ENCODE peak calls at places on chromosome 14, in nine cellular contexts. One of them, this sample, is unnamed.
A peak's percentile ranks its signal among the peaks of the same experiment; 100 is the strongest.

GRCh38 chr14:55913324-55914035 is 204.7 kb upstream of the PELI2 start:
- DNase-seq in tibial nerve: peak; percentile 49
- DNase-seq in heart left ventricle: no peak
- DNase-seq in mucosa of descending colon: no peak
- DNase-seq in H9: no peak
- DNase-seq in fibroblast of lung: peak; percentile 45
- DNase-seq in fibroblast of pulmonary artery: peak; percentile 78
- DNase-seq in dorsolateral prefrontal cortex: no peak
- DNase-seq in omental fat pad: no peak
- DNase-seq in this sample: no peak

GRCh38 chr14:37081220-37081619 is 91.2 kb downstream of the SLC25A21 start:
- DNase-seq in omental fat pad: no peak
- DNase-seq in dorsolateral prefrontal cortex: no peak
- DNase-seq in tibial nerve: no peak
- DNase-seq in heart left ventricle: no peak
- DNase-seq in fibroblast of pulmonary artery: no peak
- DNase-seq in H9: no peak
- DNase-seq in fibroblast of lung: peak; percentile 16
- DNase-seq in mucosa of descending colon: no peak
- DNase-seq in this sample: no peak

GRCh38 chr14:52307870-52308269 is 6.2 kb upstream of the PTGER2 start:
- DNase-seq in heart left ventricle: no peak
- DNase-seq in omental fat pad: no peak
- DNase-seq in dorsolateral prefrontal cortex: no peak
- DNase-seq in fibroblast of pulmonary artery: no peak
- DNase-seq in mucosa of descending colon: no peak
- DNase-seq in H9: no peak
- DNase-seq in tibial nerve: no peak
- DNase-seq in fibroblast of lung: no peak
- DNase-seq in this sample: no peak

GRCh38 chr14:77301103-77301502 is 19.6 kb downstream of the POMT2 start:
- DNase-seq in fibroblast of pulmonary artery: peak; percentile 90
- DNase-seq in heart left ventricle: no peak
- DNase-seq in tibial nerve: peak; percentile 66
- DNase-seq in fibroblast of lung: peak; percentile 89
- DNase-seq in dorsolateral prefrontal cortex: peak; percentile 89
- DNase-seq in mucosa of descending colon: peak; percentile 91
- DNase-seq in omental fat pad: no peak
- DNase-seq in H9: peak; percentile 88
- DNase-seq in this sample: peak; percentile 59

GRCh38 chr14:55705651-55706340 is 125.8 kb downstream of the KTN1 start:
- DNase-seq in fibroblast of pulmonary artery: no peak
- DNase-seq in H9: no peak
- DNase-seq in dorsolateral prefrontal cortex: no peak
- DNase-seq in mucosa of descending colon: peak; percentile 14
- DNase-seq in omental fat pad: no peak
- DNase-seq in fibroblast of lung: no peak
- DNase-seq in heart left ventricle: no peak
- DNase-seq in tibial nerve: no peak
- DNase-seq in this sample: no peak

GRCh38 chr14:52395728-52396127 is 81.6 kb downstream of the PTGER2 start:
- DNase-seq in tibial nerve: no peak
- DNase-seq in heart left ventricle: no peak
- DNase-seq in fibroblast of lung: no peak
- DNase-seq in mucosa of descending colon: no peak
- DNase-seq in omental fat pad: no peak
- DNase-seq in fibroblast of pulmonary artery: no peak
- DNase-seq in dorsolateral prefrontal cortex: no peak
- DNase-seq in H9: no peak
- DNase-seq in this sample: no peak

GRCh38 chr14:103634156-103634555 is 5.1 kb downstream of the KLC1 start:
- DNase-seq in fibroblast of lung: no peak
- DNase-seq in tibial nerve: no peak
- DNase-seq in heart left ventricle: no peak
- DNase-seq in fibroblast of pulmonary artery: no peak
- DNase-seq in mucosa of descending colon: no peak
- DNase-seq in H9: no peak
- DNase-seq in dorsolateral prefrontal cortex: no peak
- DNase-seq in omental fat pad: no peak
- DNase-seq in this sample: no peak

GRCh38 chr14:100317897-100318808 is 5.0 kb upstream of the SLC25A47 start:
- DNase-seq in tibial nerve: no peak
- DNase-seq in omental fat pad: peak; percentile 52
- DNase-seq in H9: peak; percentile 81
- DNase-seq in dorsolateral prefrontal cortex: no peak
- DNase-seq in fibroblast of pulmonary artery: peak; percentile 66
- DNase-seq in mucosa of descending colon: peak; percentile 79
- DNase-seq in fibroblast of lung: peak; percentile 46
- DNase-seq in heart left ventricle: peak; percentile 91
- DNase-seq in this sample: peak; percentile 35

GRCh38 chr14:96581902-96582640 is 79.9 kb downstream of the PAPOLA start:
- DNase-seq in omental fat pad: no peak
- DNase-seq in H9: no peak
- DNase-seq in dorsolateral prefrontal cortex: no peak
- DNase-seq in fibroblast of pulmonary artery: no peak
- DNase-seq in mucosa of descending colon: peak; percentile 24
- DNase-seq in fibroblast of lung: no peak
- DNase-seq in tibial nerve: no peak
- DNase-seq in heart left ventricle: no peak
- DNase-seq in this sample: no peak

GRCh38 chr14:64541971-64542838 is 1.7 kb downstream of the HSPA2 start:
- DNase-seq in mucosa of descending colon: peak; percentile 30
- DNase-seq in fibroblast of pulmonary artery: no peak
- DNase-seq in omental fat pad: no peak
- DNase-seq in H9: no peak
- DNase-seq in fibroblast of lung: no peak
- DNase-seq in dorsolateral prefrontal cortex: no peak
- DNase-seq in tibial nerve: no peak
- DNase-seq in heart left ventricle: no peak
- DNase-seq in this sample: no peak

GRCh38 chr14:103488960-103489359 is 33.7 kb downstream of the CKB start:
- DNase-seq in tibial nerve: no peak
- DNase-seq in fibroblast of pulmonary artery: peak; percentile 21
- DNase-seq in H9: no peak
- DNase-seq in omental fat pad: no peak
- DNase-seq in dorsolateral prefrontal cortex: no peak
- DNase-seq in heart left ventricle: no peak
- DNase-seq in fibroblast of lung: peak; percentile 53
- DNase-seq in mucosa of descending colon: no peak
- DNase-seq in this sample: no peak

GRCh38 chr14:95248422-95248821 is 71.3 kb downstream of the CLMN start:
- DNase-seq in mucosa of descending colon: no peak
- DNase-seq in fibroblast of lung: no peak
- DNase-seq in dorsolateral prefrontal cortex: no peak
- DNase-seq in tibial nerve: no peak
- DNase-seq in fibroblast of pulmonary artery: no peak
- DNase-seq in H9: peak; percentile 9
- DNase-seq in heart left ventricle: no peak
- DNase-seq in omental fat pad: no peak
- DNase-seq in this sample: no peak

GRCh38 chr14:73136387-73137221 is at the start of gene PSEN1:
- DNase-seq in H9: peak; percentile 97
- DNase-seq in heart left ventricle: peak; percentile 98
- DNase-seq in mucosa of descending colon: peak; percentile 99
- DNase-seq in fibroblast of lung: peak; percentile 90
- DNase-seq in dorsolateral prefrontal cortex: peak; percentile 99
- DNase-seq in omental fat pad: peak; percentile 96
- DNase-seq in fibroblast of pulmonary artery: peak; percentile 92
- DNase-seq in tibial nerve: peak; percentile 94
- DNase-seq in this sample: peak; percentile 97

GRCh38 chr14:99181246-99181645 is 90.8 kb downstream of the BCL11B start:
- DNase-seq in dorsolateral prefrontal cortex: no peak
- DNase-seq in heart left ventricle: no peak
- DNase-seq in H9: no peak
- DNase-seq in tibial nerve: no peak
- DNase-seq in fibroblast of lung: no peak
- DNase-seq in mucosa of descending colon: no peak
- DNase-seq in fibroblast of pulmonary artery: no peak
- DNase-seq in omental fat pad: no peak
- DNase-seq in this sample: no peak
- TF ChIP-seq CTCF in dorsolateral prefrontal cortex: no peak
- TF ChIP-seq CTCF in heart left ventricle: no peak
- TF ChIP-seq CTCF in H9: no peak
- TF ChIP-seq CTCF in tibial nerve: no peak
- TF ChIP-seq CTCF in fibroblast of lung: no peak
- TF ChIP-seq CTCF in mucosa of descending colon: no peak
- TF ChIP-seq CTCF in fibroblast of pulmonary artery: no peak
- TF ChIP-seq CTCF in omental fat pad: no peak
- TF ChIP-seq CTCF in this sample: no peak

GRCh38 chr14:89279649-89280232 is 137.3 kb downstream of the FOXN3 start:
- DNase-seq in tibial nerve: no peak
- DNase-seq in fibroblast of pulmonary artery: no peak
- DNase-seq in dorsolateral prefrontal cortex: no peak
- DNase-seq in heart left ventricle: no peak
- DNase-seq in fibroblast of lung: no peak
- DNase-seq in omental fat pad: no peak
- DNase-seq in H9: no peak
- DNase-seq in mucosa of descending colon: no peak
- DNase-seq in this sample: no peak

GRCh38 chr14:89280612-89281011 is 136.4 kb downstream of the FOXN3 start:
- DNase-seq in H9: no peak
- DNase-seq in fibroblast of pulmonary artery: no peak
- DNase-seq in heart left ventricle: no peak
- DNase-seq in dorsolateral prefrontal cortex: no peak
- DNase-seq in mucosa of descending colon: no peak
- DNase-seq in omental fat pad: no peak
- DNase-seq in fibroblast of lung: no peak
- DNase-seq in tibial nerve: no peak
- DNase-seq in this sample: no peak

GRCh38 chr14:89282191-89282590 is 134.8 kb downstream of the FOXN3 start:
- DNase-seq in omental fat pad: no peak
- DNase-seq in mucosa of descending colon: no peak
- DNase-seq in tibial nerve: no peak
- DNase-seq in heart left ventricle: no peak
- DNase-seq in H9: no peak
- DNase-seq in fibroblast of lung: no peak
- DNase-seq in fibroblast of pulmonary artery: no peak
- DNase-seq in dorsolateral prefrontal cortex: no peak
- DNase-seq in this sample: no peak

GRCh38 chr14:89284368-89285058 is 132.5 kb downstream of the FOXN3 start:
- DNase-seq in fibroblast of pulmonary artery: peak; percentile 14
- DNase-seq in fibroblast of lung: peak; percentile 37
- DNase-seq in mucosa of descending colon: no peak
- DNase-seq in tibial nerve: no peak
- DNase-seq in H9: no peak
- DNase-seq in heart left ventricle: no peak
- DNase-seq in dorsolateral prefrontal cortex: no peak
- DNase-seq in omental fat pad: no peak
- DNase-seq in this sample: no peak

DNA sequence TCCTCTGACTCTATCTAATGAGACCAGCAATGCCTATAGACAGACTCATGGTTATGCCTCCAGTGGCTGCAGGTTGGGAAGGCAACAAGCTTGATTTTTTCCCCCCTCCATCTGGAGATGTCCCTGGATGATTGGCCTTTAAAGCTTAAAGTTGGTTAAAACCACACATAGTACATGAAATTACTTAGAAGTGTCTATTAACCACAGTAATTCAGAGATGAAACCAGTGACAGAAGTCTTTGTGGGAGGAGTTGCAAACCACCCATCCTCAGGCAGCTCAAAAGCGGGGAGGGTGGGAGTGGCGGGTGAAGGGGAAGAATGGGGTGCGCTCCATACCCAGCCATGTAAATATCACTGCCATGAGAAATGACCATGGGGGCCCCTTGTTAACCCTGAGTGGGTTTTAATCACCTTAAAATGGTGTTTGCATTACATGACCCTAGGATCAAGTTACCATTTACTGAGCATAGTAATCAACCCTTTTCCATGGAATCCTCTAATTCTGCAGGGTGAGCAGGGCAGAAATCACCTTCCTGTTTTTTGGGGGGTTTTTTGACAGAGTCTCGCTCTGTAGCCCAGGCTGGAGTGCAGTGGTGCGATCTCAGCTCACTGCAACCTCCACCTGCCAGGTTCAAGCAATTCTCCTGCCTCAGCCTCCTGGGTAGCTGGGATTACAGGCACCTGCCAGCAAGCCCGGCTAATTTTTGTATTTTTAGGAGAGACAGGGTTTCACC is 133.5 kb downstream of the FOXN3 start:
- DNase-seq in mucosa of descending colon: no peak
- DNase-seq in heart left ventricle: no peak
- DNase-seq in tibial nerve: no peak
- DNase-seq in dorsolateral prefrontal cortex: no peak
- DNase-seq in fibroblast of lung: no peak
- DNase-seq in H9: no peak
- DNase-seq in omental fat pad: no peak
- DNase-seq in fibroblast of pulmonary artery: no peak
- DNase-seq in this sample: no peak
- TF ChIP-seq CTCF in mucosa of descending colon: no peak
- TF ChIP-seq CTCF in heart left ventricle: no peak
- TF ChIP-seq CTCF in tibial nerve: no peak
- TF ChIP-seq CTCF in dorsolateral prefrontal cortex: no peak
- TF ChIP-seq CTCF in fibroblast of lung: no peak
- TF ChIP-seq CTCF in H9: no peak
- TF ChIP-seq CTCF in omental fat pad: no peak
- TF ChIP-seq CTCF in fibroblast of pulmonary artery: no peak
- TF ChIP-seq CTCF in this sample: no peak

GRCh38 chr14:32998433-32998832 is 59.8 kb downstream of the NPAS3 start:
- DNase-seq in fibroblast of lung: peak; percentile 36
- DNase-seq in tibial nerve: no peak
- DNase-seq in mucosa of descending colon: peak; percentile 28
- DNase-seq in fibroblast of pulmonary artery: peak; percentile 48
- DNase-seq in H9: no peak
- DNase-seq in heart left ventricle: no peak
- DNase-seq in dorsolateral prefrontal cortex: no peak
- DNase-seq in omental fat pad: no peak
- DNase-seq in this sample: no peak
- TF ChIP-seq CTCF in fibroblast of lung: peak; percentile 61
- TF ChIP-seq CTCF in tibial nerve: peak; percentile 33
- TF ChIP-seq CTCF in mucosa of descending colon: no peak
- TF ChIP-seq CTCF in fibroblast of pulmonary artery: peak; percentile 66
- TF ChIP-seq CTCF in H9: peak; percentile 67
- TF ChIP-seq CTCF in heart left ventricle: peak; percentile 21
- TF ChIP-seq CTCF in dorsolateral prefrontal cortex: peak; percentile 17
- TF ChIP-seq CTCF in omental fat pad: no peak
- TF ChIP-seq CTCF in this sample: peak; percentile 21

DNA sequence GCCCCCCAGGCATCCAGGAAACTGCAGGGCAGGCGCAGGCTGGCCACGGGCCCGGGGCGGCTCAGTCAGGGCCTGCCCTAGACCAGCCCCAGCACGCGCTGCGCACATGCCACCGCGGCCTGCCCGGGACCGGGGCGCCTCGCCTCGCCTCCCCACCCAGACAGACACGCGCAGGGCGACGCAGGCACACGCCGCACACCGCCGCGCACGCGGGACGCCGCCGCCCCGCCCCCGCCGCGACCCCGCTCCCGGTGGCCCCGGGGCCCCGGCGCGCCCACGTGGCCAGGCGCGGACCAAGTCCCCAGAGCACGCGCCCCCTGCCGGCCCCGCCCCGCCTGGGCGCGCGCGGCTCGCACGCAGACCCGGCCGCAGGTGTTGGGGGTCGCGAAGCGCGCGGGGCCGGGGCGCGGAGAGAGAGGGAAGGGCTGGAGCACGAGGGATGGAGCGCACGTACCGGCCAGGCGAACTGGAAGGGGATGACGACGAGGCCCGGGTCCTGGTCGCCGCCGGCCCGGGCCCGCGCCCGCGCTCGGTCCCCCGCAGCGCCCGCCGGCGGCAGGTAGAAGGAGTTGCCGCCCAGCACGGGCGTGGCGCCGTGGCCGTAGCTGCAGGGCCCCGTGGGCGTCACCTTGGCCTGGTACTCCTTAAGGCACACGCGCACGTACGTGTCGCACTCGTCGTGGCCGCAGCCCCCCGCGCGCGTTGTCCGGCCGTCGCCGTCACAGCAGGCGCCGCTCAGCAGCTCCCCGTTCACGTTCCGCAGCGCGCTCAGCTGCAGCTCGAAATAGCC is 1.1 kb downstream of the JAG2 start:
- DNase-seq in heart left ventricle: no peak
- DNase-seq in dorsolateral prefrontal cortex: no peak
- DNase-seq in fibroblast of pulmonary artery: no peak
- DNase-seq in omental fat pad: no peak
- DNase-seq in fibroblast of lung: no peak
- DNase-seq in mucosa of descending colon: no peak
- DNase-seq in tibial nerve: no peak
- DNase-seq in H9: peak; percentile 50
- DNase-seq in this sample: no peak
- TF ChIP-seq CTCF in heart left ventricle: no peak
- TF ChIP-seq CTCF in dorsolateral prefrontal cortex: no peak
- TF ChIP-seq CTCF in fibroblast of pulmonary artery: no peak
- TF ChIP-seq CTCF in omental fat pad: no peak
- TF ChIP-seq CTCF in fibroblast of lung: no peak
- TF ChIP-seq CTCF in mucosa of descending colon: no peak
- TF ChIP-seq CTCF in tibial nerve: peak; percentile 21
- TF ChIP-seq CTCF in H9: peak; percentile 43
- TF ChIP-seq CTCF in this sample: peak; percentile 46